ENCODE peak calls at places on chromosomes 1 and 21, in five cellular contexts. C, O, P, D and H are unnamed samples.

GRCh38 chr1:38817958-38818705 is 41.4 kb downstream of the RRAGC start:
- DNase-seq in O (peak), P (no peak), D (no peak), C (peak), H (peak)

GRCh38 chr1:31981976-31982375 is 31.7 kb upstream of the KHDRBS1 start:
- DNase-seq in O (no peak), D (no peak), C (no peak), P (no peak), H (no peak)

GRCh38 chr21:26814374-26814773 is 30.8 kb downstream of the ADAMTS1 start:
- DNase-seq in C (no peak), O (no peak), P (no peak), D (no peak), H (no peak)

GRCh38 chr1:206041640-206042039 is 11.3 kb upstream of the RHEX start:
- DNase-seq in O (no peak), P (peak), D (no peak), C (peak), H (no peak)

GRCh38 chr21:31514598-31514997 is 144.9 kb upstream of the SOD1 start:
- DNase-seq in P (no peak), C (no peak), D (peak), O (no peak), H (no peak)

GRCh38 chr1:151472852-151473731 is 13.8 kb upstream of the POGZ start:
- DNase-seq in P (peak), O (no peak), C (no peak), D (peak), H (peak)

GRCh38 chr1:28150125-28150780 is 26.2 kb downstream of the PTAFR start:
- DNase-seq in P (no peak), D (no peak), C (no peak), O (no peak), H (no peak)

GRCh38 chr1:21139601-21140000 is 37.1 kb downstream of the EIF4G3 start:
- DNase-seq in P (no peak), O (no peak), D (no peak), C (no peak), H (no peak)

GRCh38 chr1:86194491-86195034 is 38.0 kb upstream of the COL24A1 start:
- DNase-seq in C (no peak), D (peak), O (no peak), P (no peak), H (no peak)

GRCh38 chr1:53685272-53686051 is 53.5 kb downstream of the GLIS1 start:
- DNase-seq in O (no peak), C (no peak), P (peak), D (peak), H (peak)